ENCODE peak calls at places on chromosomes 12 and 14, in seven cellular contexts. W is H1, V is neuronal stem cell, F is H9, L is mesenchymal stem cell, A is IMR-90, M is mesendoderm. B is an unnamed sample. For H3K4me1, the result is how much of the 10 kb centered on the place peaks cover.

GRCh38 chr12:104177663-104178501 is 37.7 kb upstream of the TXNRD1 start:
- DNase-seq in A (peak), L (peak), W (no peak), V (no peak), F (no peak), M (peak), B (peak)

GRCh38 chr12:28963554-28963953 is 185.5 kb upstream of the FAR2 start:
- DNase-seq in F (no peak), W (no peak), L (peak), A (peak), V (no peak), M (peak), B (peak)

GRCh38 chr12:77925536-77926108 is 94.9 kb downstream of the NAV3 start:
- DNase-seq in A (peak), M (peak), F (peak), W (peak), V (peak), L (peak), B (peak)

GRCh38 chr12:90851800-90852718 is 102.9 kb downstream of the CCER1 start:
- DNase-seq in M (peak), L (no peak), F (no peak), V (no peak), A (no peak), W (no peak), B (no peak)

GRCh38 chr12:43669373-43669772 is 89.2 kb downstream of the PUS7L start:
- DNase-seq in V (no peak), W (no peak), L (no peak), F (no peak), A (no peak), M (peak), B (no peak)

GRCh38 chr12:2697057-2697456 is 97.7 kb upstream of the FKBP4 start:
- DNase-seq in M (no peak), V (no peak), W (no peak), L (no peak), F (peak), A (no peak), B (no peak)

GRCh38 chr14:104292084-104292970 is 153.9 kb downstream of the KIF26A start:
- DNase-seq in W (no peak), M (no peak), V (no peak), A (no peak), F (peak), L (no peak), B (no peak)

GRCh38 chr14:83164016-83164415 is 1630.4 kb upstream of the SEL1L start:
- DNase-seq in L (peak), A (peak), M (no peak), V (no peak), W (no peak), F (no peak), B (peak)

GRCh38 chr12:30858471-30858870 is 68.1 kb upstream of the TSPAN11 start:
- DNase-seq in W (no peak), A (no peak), L (no peak), M (no peak), V (no peak), F (no peak), B (no peak)

GRCh38 chr14:23301288-23301968 is 1.2 kb downstream of the PPP1R3E start:
- DNase-seq in V (peak), M (peak), F (peak), L (peak), A (peak), W (peak), B (peak)

GRCh38 chr14:101250336-101250947 is 310.9 kb upstream of the DIO3 start:
- DNase-seq in M (no peak), W (no peak), L (no peak), F (no peak), A (no peak), V (no peak), B (no peak)

GRCh38 chr14:101250948-101251811 is 310.1 kb upstream of the DIO3 start:
- DNase-seq in V (no peak), F (no peak), L (no peak), A (no peak), M (no peak), W (no peak), B (no peak)

GRCh38 chr14:101252443-101253214 is 308.7 kb upstream of the DIO3 start:
- DNase-seq in F (no peak), L (no peak), W (no peak), M (no peak), V (no peak), A (no peak), B (no peak)

GRCh38 chr14:101253948-101254347 is 307.3 kb upstream of the DIO3 start:
- DNase-seq in M (no peak), V (no peak), F (no peak), A (no peak), L (no peak), W (no peak), B (no peak)

GRCh38 chr14:101251812-101252442 is 309.4 kb upstream of the DIO3 start:
- DNase-seq in A (no peak), L (no peak), W (no peak), M (no peak), V (no peak), F (no peak), B (no peak)
- H2BK5ac ChIP-seq in A (no peak), L (no peak), W (no peak), M (no peak), V (no peak), F (no peak), B (no peak)

GRCh38 chr12:53483979-53484377 is 15.3 kb downstream of the MAP3K12 start:
- DNase-seq in F (no peak), W (no peak), A (no peak), M (no peak), V (no peak), L (no peak), B (no peak)
- H2AK5ac ChIP-seq in F (no peak), W (no peak), A (no peak), M (no peak), V (no peak), L (no peak), B (no peak)

GRCh38 chr12:123914726-123915345 is 57.8 kb downstream of the CCDC92 start:
- DNase-seq in L (no peak), F (peak), W (no peak), A (no peak), M (no peak), V (no peak), B (no peak)
- H3K4me1 ChIP-seq in L (under half), F (under half), W (under half), A (under half), M (under half), V (under half), B (under half)

DNA sequence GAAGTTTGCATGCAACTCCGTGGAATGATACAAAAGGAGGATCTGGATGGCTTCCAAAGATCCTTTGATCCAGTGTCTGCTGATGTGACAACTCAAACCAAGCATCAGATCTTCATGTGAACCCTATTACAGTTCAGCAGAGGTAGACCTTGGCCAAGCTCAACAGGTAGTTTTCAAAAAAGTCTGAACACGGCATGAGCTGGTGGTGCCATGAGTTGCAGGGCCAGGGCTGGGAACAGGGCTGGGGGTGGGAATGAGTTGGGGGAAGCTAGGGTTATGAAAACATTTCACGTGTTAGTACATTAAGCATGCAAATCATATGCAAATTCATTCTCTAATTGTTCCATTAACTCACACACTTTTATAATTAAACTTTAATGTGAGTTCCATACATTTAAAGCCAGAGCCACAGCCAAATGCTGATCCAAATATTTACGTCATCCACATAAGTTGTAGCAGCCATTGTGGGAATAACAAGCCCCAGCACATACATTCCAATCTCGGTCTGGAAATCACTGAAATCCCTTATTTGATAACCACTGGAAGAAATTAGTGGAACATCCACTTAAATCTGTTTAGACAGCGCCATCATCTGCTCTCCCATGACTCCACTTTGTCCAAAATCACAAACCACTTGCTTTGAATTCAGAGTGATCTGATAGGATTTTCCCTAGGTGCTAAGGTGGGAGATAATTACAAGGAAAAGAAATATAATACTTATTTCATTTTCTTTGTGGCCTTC is 158.5 kb downstream of the APAF1 start:
- DNase-seq in M (no peak), F (no peak), V (no peak), A (peak), W (no peak), L (no peak), B (no peak)
- H2BK5ac ChIP-seq in M (no peak), F (no peak), V (no peak), A (no peak), W (no peak), L (no peak), B (no peak)

DNA sequence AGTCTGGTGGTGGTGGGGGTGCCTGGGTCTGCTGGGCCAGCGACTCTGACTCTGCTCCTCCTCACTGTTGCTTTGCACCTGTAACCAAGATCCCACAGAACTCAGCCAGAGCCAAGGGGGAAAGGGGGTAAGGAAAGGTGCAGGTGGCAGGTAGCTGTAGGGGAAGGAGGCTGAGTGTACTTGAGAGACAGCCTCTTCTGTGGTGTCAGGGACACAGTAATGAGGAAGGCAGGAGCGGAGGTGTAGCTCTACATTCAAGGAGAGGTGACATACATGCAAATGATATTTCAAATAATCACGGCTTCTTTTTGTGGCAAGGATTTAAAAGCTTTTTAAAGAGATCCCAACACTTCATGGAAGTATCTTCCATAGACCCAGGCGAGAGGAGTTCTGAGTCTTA is 23.4 kb downstream of the TESPA1 start:
- DNase-seq in F (no peak), M (no peak), W (no peak), L (no peak), V (no peak), A (no peak), B (no peak)
- H2AK5ac ChIP-seq in F (no peak), M (no peak), W (no peak), L (no peak), V (no peak), A (no peak), B (no peak)

DNA sequence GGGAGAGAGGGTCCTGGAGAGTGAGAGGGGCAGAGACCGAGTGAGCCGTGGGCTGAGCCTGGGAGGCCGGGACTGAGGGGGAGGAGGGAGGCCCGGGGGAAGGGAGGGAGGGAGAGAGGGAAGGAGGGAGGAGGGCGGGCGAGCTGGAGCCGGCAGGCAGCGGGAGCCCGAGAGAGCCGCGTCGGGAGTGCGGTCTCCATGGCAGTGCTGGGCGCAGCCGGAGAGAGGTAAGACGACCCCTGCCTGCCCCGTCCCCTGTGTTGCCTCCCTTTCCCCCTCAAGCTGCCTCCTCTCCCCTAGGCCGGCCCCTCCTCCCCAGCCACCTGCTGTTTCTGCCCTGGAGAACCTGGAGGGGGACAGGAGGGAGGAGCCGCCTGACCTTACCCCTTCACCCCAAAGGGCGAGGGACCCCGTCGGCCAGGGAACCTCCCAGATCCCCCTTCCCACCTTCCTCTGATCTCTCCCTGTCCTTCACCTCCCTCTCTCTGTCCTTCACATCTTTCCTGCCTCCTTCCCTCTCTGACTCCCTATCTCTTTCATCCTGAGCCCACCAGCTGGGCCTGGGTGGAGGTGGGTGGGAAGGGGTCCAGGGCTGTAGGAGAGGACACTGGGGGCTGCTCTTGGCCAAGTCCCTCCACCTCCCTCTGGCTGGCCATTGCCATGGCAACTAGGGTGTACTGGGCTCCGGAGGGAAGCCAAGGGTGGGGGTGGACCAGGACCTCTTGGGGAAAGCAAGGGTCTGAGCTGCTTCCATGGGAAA is at the start of gene GPR162:
- DNase-seq in W (no peak), V (peak), A (peak), F (peak), L (peak), M (peak), B (no peak)
- H3K4me1 ChIP-seq in W (under half), V (under half), A (under half), F (under half), L (under half), M (under half), B (under half)

GRCh38 chr12:122500685-122501488 is at the start of gene ZCCHC8:
- DNase-seq in M (peak), W (peak), V (peak), F (peak), L (peak), A (peak), B (peak)

GRCh38 chr12:122503147-122503751 is 2.5 kb upstream of the ZCCHC8 start:
- DNase-seq in L (no peak), F (no peak), W (no peak), A (peak), V (no peak), M (no peak), B (no peak)

GRCh38 chr12:122503783-122504590 is 3.3 kb upstream of the ZCCHC8 start:
- DNase-seq in F (no peak), V (no peak), L (no peak), A (no peak), M (no peak), W (no peak), B (no peak)

GRCh38 chr12:122499991-122500684 is 594 bp downstream of the ZCCHC8 start:
- DNase-seq in L (peak), F (peak), V (peak), A (peak), M (peak), W (no peak), B (peak)

GRCh38 chr12:122501489-122501989 is 807 bp upstream of the ZCCHC8 start:
- DNase-seq in A (no peak), L (no peak), V (no peak), F (no peak), M (no peak), W (no peak), B (peak)
- H2BK5ac ChIP-seq in A (no peak), L (no peak), V (no peak), F (peak), M (no peak), W (peak), B (no peak)

DNA sequence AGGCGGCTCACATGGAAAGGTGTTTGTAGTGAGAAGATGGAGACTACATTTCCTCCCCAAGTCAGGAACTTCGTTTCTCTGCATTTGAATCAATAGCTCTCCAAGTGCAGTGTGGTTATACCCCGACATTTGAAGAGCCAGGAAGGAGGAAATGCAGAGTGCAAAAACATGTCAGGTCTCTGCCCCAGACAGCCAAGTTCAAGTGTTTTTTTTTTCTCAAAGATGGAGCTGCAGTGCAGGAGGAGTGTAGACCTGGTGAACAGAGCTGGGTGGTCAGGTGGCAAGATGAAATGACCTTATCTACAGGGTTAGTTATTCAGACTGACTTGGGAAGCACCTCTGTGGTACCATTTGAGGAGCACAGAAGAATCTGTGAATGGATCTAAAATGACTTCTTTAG is 21.3 kb downstream of the MLXIP start:
- DNase-seq in M (no peak), V (no peak), A (no peak), L (no peak), W (no peak), F (no peak), B (no peak)
- H2AK5ac ChIP-seq in M (no peak), V (no peak), A (peak), L (no peak), W (no peak), F (no peak), B (no peak)